ENCODE peak calls at places on chromosomes 5 and 9, in four cellular contexts. F, C, H and S are unnamed samples.

GRCh38 chr5:88786217-88786560 is 96.8 kb downstream of the MEF2C start:
- DNase-seq in F (no peak), C (no peak), H (no peak), S (no peak)

GRCh38 chr9:89524888-89525385 is 27.0 kb upstream of the SEMA4D start:
- DNase-seq in H (peak), F (no peak), C (no peak), S (no peak)

GRCh38 chr5:36590513-36591286 is 15.7 kb upstream of the SLC1A3 start:
- DNase-seq in C (no peak), H (no peak), F (no peak), S (no peak)

GRCh38 chr9:5817776-5818336 is 15.1 kb downstream of the ERMP1 start:
- DNase-seq in C (peak), H (no peak), F (peak), S (no peak)

GRCh38 chr5:37494756-37495155 is 115.6 kb downstream of the WDR70 start:
- DNase-seq in H (no peak), C (no peak), F (no peak), S (no peak)

GRCh38 chr5:38738898-38739743 is 106.7 kb upstream of the OSMR start:
- DNase-seq in C (no peak), H (no peak), F (no peak), S (no peak)

GRCh38 chr9:98503867-98504800 is 204.6 kb downstream of the GABBR2 start:
- DNase-seq in C (no peak), H (no peak), F (no peak), S (no peak)

GRCh38 chr5:5421149-5421960 is 1.1 kb upstream of the ICE1 start:
- DNase-seq in H (no peak), C (no peak), F (no peak), S (peak)

GRCh38 chr9:92820964-92821363 is 56.3 kb upstream of the BICD2 start:
- DNase-seq in F (no peak), C (no peak), H (no peak), S (no peak)

GRCh38 chr5:20683241-20683940 is 695.4 kb upstream of the CDH18 start:
- DNase-seq in F (no peak), H (no peak), C (no peak), S (no peak)

GRCh38 chr5:136209346-136209910 is 16.5 kb upstream of the SMIM32 start:
- DNase-seq in H (no peak), C (no peak), F (no peak), S (no peak)

GRCh38 chr9:134329886-134330285 is 3.6 kb downstream of the RXRA start:
- DNase-seq in C (no peak), H (no peak), F (no peak), S (no peak)

GRCh38 chr5:180900178-180900577 is 1.2 kb downstream of the BTNL8 start:
- DNase-seq in H (no peak), C (no peak), F (no peak), S (no peak)

GRCh38 chr5:169331292-169331852 is 30.4 kb upstream of the SLIT3 start:
- DNase-seq in H (no peak), F (no peak), C (no peak), S (no peak)

GRCh38 chr5:10355071-10355889 is 1.8 kb downstream of the MARCHF6 start:
- DNase-seq in C (no peak), H (no peak), F (no peak), S (no peak)

GRCh38 chr9:116233160-116233530 is 79.6 kb downstream of the PAPPA start:
- DNase-seq in H (no peak), C (no peak), F (no peak), S (no peak)

GRCh38 chr5:115787426-115787825 is 29.0 kb downstream of the CDO1 start:
- DNase-seq in F (no peak), H (no peak), C (no peak), S (no peak)

GRCh38 chr5:85576666-85577065 is 1041.1 kb upstream of the COX7C start:
- DNase-seq in F (no peak), C (no peak), H (no peak), S (no peak)

GRCh38 chr5:171275822-171276544 is 33.1 kb upstream of the TLX3 start:
- DNase-seq in C (no peak), F (no peak), H (peak), S (no peak)

GRCh38 chr9:129173296-129174101 is 4.6 kb downstream of the IER5L start:
- DNase-seq in F (no peak), H (no peak), C (no peak), S (no peak)

GRCh38 chr9:135962696-135963307 is 1.6 kb upstream of the UBAC1 start:
- DNase-seq in F (no peak), C (no peak), H (no peak), S (no peak)

GRCh38 chr5:171158581-171158980 is 150.5 kb upstream of the TLX3 start:
- DNase-seq in F (no peak), H (no peak), C (no peak), S (no peak)

GRCh38 chr9:17757816-17758215 is 178.9 kb downstream of the SH3GL2 start:
- DNase-seq in C (no peak), F (no peak), H (no peak), S (no peak)

GRCh38 chr5:77232959-77233358 is 22.5 kb downstream of the PDE8B start:
- DNase-seq in H (no peak), F (no peak), C (no peak), S (no peak)

GRCh38 chr9:129596541-129597328 is 24.2 kb downstream of the C9orf50 start:
- DNase-seq in F (peak), H (peak), C (peak), S (no peak)

GRCh38 chr9:28887188-28887884 is 1314.1 kb upstream of the C9orf72 start:
- DNase-seq in F (no peak), H (no peak), C (no peak), S (no peak)

GRCh38 chr9:134818000-134818568 is 62.5 kb upstream of the FCN2 start:
- DNase-seq in F (no peak), H (no peak), C (no peak), S (peak)

GRCh38 chr5:6773342-6774035 is 60.3 kb downstream of the TENT4A start:
- DNase-seq in H (peak), C (no peak), F (no peak), S (no peak)

GRCh38 chr5:174052636-174053035 is 7.1 kb downstream of the NSG2 start:
- DNase-seq in C (no peak), F (no peak), H (no peak), S (no peak)
- TF ChIP-seq ELF1 in C (no peak), F (no peak), H (no peak), S (no peak)

DNA sequence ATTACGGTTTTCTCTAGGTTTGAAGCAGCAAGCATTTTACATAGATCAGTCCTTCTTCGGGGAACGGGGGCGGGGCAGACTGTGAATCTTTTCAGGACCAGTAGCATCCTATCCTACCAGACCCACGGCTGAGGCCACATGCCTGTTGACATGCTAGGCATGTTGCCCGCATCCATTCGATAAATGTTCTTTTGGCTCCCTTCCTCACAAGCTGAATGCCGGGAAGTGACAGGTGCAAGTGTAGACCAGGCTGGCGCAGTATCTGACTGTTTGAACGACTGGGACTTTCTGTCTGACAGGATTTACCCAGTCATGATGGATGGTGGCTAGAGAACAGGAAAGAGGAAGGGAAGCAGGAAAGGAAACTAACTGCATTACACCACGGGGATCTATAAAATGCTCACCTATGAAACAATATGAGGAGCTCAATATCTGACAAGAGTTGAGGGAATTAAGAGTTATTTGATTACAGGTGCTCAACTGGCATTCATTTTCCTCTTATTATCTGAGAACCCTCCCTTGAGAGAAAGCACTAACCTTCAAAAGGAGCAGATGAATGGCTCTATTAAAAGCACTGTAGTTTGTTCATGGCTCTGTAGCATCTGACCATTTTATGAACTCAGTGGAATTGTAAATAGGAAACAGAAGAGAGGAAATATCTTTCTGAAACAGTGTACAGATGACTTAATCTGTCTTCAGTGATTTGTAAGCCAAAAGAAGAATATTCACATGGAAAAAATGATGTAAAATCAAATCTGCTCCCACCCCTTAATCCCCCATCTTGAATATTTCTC is 810.7 kb upstream of the GRAMD2B start:
- DNase-seq in H (no peak), F (no peak), C (no peak), S (no peak)
- TF ChIP-seq ELF1 in H (no peak), F (no peak), C (no peak), S (no peak)

DNA sequence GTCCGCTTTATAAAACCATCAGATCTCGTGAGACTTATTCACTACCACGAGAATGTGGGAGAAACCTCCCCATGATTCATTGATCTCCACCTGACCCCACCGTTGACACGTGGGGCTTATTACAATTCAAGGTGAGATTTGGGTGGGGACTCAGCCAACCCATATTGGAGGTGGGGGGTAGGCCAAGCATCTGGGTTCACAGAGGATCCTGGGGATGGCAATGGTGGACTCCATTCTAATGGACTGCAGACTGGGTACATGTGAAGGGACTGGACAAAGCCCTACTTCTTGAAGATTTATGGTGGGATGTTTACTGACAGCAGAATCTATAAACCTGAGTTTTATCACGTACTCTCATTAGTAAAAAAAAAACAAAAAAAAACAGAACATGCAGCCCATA is 15.1 kb downstream of the QRFP start:
- DNase-seq in F (no peak), C (no peak), H (no peak), S (no peak)
- TF ChIP-seq ELF1 in F (no peak), C (no peak), H (no peak), S (no peak)

GRCh38 chr5:1517838-1518237 is 5.9 kb downstream of the LPCAT1 start:
- DNase-seq in C (no peak), F (no peak), H (no peak), S (no peak)
- TF ChIP-seq ELF1 in C (no peak), F (no peak), H (no peak), S (no peak)

DNA sequence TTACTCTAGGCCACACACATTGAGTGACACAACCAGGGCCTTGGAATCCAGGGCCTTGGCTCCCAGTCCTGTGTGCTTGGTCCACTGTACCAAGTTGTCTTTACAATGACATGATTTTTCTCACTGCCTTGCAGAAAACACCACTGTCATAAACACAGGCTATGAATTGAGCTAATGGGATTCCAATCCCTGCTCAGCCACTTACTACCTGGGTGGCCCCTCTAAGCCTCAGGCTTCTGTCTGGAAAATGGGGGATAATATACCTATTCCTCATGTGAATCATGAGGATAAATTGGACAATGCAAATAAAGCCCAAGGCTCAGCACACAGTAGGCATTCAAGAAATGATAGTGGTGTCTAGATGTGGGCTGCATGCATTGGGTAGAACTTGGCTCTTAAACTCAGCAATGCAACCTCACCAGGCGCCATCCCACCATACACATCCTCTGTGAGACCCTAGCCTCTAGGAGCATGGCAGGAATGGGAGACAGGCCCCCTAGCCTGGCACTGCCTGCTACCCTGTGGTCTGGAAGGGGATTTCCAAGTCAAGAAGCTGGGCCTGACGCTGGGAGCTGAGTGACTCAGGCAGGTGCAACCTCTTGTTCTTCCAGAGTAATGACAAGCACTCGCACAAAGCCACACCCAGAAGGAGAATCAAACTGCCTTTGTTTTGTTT is 2.3 kb upstream of the TNIP1 start:
- DNase-seq in H (no peak), F (no peak), C (no peak), S (no peak)
- TF ChIP-seq ELF1 in H (no peak), F (no peak), C (no peak), S (no peak)

DNA sequence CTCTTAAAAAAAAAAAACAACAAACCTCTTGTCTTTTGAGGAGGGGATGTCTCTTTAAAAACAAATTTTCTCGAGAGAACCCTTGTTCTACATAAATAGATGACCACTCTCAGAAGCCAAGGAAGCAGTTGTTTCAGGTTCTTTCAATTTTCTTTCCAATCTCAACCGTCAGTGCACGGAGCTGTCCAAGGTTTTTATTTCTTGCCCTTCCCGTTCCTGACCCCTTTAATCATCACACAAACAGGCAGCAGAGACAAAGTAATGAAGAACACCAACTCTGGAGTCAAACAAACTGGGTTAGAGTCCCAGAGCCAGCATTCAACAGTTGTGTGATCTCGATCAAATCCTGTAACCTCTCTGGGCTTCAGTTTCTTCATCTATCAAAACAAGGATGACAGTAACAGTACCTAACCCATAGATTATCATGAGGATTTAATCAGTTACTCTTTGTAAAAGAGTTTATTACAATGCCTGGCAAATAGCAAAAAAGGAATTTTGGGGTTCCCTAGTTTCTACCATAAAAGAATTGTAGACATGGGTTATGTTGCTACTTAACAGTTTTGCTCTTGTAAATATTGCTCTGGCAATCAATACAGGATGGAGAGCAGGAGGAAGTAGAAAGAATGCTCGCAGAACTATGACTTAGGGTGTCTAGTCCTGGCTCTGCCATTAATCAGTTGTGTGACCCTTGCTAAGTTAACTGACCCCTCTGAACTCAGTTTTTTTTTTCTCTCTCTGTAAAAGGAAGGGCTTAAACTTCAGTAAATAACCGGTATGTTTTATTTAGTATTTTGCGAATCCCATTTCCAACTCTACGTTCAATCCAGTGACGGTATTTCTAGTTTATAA is 1.0 kb upstream of the NIM1K start:
- DNase-seq in C (no peak), F (no peak), H (no peak), S (no peak)
- TF ChIP-seq ELF1 in C (no peak), F (no peak), H (no peak), S (no peak)

DNA sequence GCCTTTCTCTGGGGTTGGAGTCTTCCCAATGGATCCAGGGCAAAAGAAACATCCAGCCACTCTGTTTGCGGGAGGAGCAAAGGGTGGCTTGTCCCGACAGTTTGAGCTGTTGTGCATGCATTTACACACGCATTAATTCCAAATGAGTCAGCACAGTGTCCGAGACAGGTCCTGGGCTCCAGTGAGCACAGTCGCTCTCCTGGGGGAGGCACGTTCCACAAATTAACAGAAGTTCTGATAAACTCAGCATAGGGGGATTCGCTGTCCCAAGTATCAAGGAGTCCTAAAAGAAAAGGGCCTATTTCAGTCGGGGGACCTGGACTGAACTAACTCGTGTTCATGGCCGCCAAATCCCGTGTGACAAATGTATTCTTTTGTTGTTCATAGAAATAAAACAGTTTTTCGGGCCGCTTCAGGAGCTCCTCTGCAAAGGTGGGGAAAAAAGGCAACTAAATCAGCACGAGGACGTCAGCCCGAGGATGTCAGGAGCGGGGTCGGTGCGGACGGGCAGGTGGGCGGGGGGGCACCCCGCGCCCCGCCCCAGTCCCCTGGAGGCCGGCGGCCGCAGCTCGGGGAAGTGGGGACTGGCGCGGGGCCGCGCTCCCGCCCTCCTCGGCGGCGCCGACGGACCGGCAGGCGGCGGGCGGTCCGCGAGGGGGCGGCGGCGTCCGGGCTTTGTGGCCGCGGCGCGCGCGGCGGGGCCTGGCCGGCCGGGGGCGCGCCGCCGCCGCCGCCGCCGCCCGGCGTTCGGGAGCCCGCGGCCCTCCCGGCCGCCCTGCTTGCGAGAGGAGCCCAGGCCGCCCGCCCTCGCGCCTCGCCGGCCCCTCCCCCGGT is at the start of gene MSANTD3:
- DNase-seq in H (peak), C (peak), F (peak), S (peak)
- TF ChIP-seq ELF1 in H (no peak), C (no peak), F (no peak), S (no peak)

DNA sequence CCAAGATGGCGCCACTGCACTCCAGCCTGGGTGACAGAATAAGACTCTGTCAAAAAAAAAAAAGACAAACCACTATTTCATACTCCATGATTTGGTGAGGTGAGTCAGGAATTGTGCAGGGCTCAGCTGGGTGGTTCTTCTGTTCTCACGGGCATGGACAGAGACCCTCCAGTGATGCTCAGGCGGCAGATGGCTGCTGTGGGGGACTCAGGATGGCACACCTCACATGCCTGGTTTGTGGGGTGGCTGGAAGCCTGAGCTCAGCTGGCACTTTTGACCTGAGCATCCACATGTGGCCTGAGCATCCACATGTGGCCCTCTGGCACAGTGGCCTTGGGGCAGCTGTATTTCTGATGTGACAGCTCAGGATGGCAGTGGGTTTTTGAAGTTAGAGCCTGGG is 217.2 kb downstream of the IRX2 start:
- DNase-seq in F (no peak), C (no peak), H (no peak), S (no peak)
- TF ChIP-seq ELF1 in F (no peak), C (no peak), H (no peak), S (no peak)

DNA sequence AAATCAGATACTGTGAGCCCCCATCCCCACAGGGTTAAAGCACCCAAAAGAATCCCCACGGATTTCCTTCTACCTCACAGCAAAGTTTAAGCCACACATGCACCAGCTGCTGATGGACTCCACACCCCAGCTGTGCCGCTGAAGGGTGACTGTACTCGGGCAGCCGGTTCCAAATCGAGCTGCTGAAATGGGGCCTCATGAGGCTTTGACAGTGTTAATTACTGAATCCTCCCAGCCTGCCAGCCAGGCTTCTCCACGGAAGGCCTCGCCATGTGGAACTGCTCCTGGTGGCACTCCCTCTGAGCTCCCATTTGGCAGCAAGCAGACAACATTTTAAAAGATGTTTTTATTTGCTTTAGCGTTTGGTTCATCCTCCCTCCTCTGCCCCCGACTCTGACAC is 479.4 kb upstream of the MPDZ start:
- DNase-seq in C (no peak), F (no peak), H (no peak), S (no peak)
- TF ChIP-seq ELF1 in C (no peak), F (no peak), H (no peak), S (no peak)